ENCODE peak calls at places on chromosome 9, in five cellular contexts. F, H, Y, U and P are unnamed samples.
A peak's percentile ranks its signal among the peaks of the same experiment; 100 is the strongest.

GRCh38 chr9:135253305-135254004 is 166.0 kb downstream of the OLFM1 start:
- DNase-seq in F (peak; percentile 51), Y (no peak), H (peak; percentile 80), U (peak; percentile 37), P (no peak)

GRCh38 chr9:38309324-38310195 is 82.9 kb upstream of the ALDH1B1 start:
- DNase-seq in F (no peak), Y (peak; percentile 22), U (no peak), H (no peak), P (no peak)

GRCh38 chr9:77475641-77476473 is 172.3 kb downstream of the GNA14 start:
- DNase-seq in U (no peak), H (no peak), F (no peak), Y (peak; percentile 70), P (no peak)

GRCh38 chr9:118522093-118523028 is 818.2 kb downstream of the TLR4 start:
- DNase-seq in H (peak; percentile 90), U (no peak), Y (peak; percentile 37), F (peak; percentile 64), P (peak; percentile 23)

GRCh38 chr9:121992571-121993212 is 100.4 kb downstream of the TTLL11 start:
- DNase-seq in H (peak; percentile 55), U (no peak), Y (peak; percentile 84), F (peak; percentile 51), P (peak; percentile 49)

GRCh38 chr9:114097613-114098020 is 1.5 kb downstream of the KIF12 start:
- DNase-seq in F (no peak), H (no peak), Y (peak; percentile 58), U (peak; percentile 69), P (no peak)

GRCh38 chr9:95003694-95004451 is 277.4 kb downstream of the AOPEP start:
- DNase-seq in F (peak; percentile 61), Y (peak; percentile 61), U (peak; percentile 75), H (peak; percentile 63), P (peak; percentile 66)

GRCh38 chr9:123999668-124000067 is 11.9 kb upstream of the LHX2 start:
- DNase-seq in H (no peak), U (no peak), Y (no peak), F (peak; percentile 60), P (no peak)

GRCh38 chr9:93295031-93295430 is 111.1 kb downstream of the WNK2 start:
- DNase-seq in H (peak; percentile 29), F (no peak), U (no peak), Y (peak; percentile 19), P (no peak)

GRCh38 chr9:113934826-113935676 is 58.9 kb downstream of the ZNF618 start:
- DNase-seq in Y (no peak), F (no peak), U (no peak), H (peak; percentile 27), P (no peak)

GRCh38 chr9:124308606-124309310 is 51.0 kb downstream of the NEK6 start:
- DNase-seq in Y (no peak), H (no peak), F (no peak), U (no peak), P (no peak)

GRCh38 chr9:138077898-138078540 is 200.4 kb downstream of the CACNA1B start:
- DNase-seq in F (no peak), Y (no peak), H (no peak), U (no peak), P (no peak)

GRCh38 chr9:6590772-6591384 is 54.7 kb downstream of the GLDC start:
- DNase-seq in Y (no peak), U (no peak), F (no peak), H (no peak), P (no peak)

DNA sequence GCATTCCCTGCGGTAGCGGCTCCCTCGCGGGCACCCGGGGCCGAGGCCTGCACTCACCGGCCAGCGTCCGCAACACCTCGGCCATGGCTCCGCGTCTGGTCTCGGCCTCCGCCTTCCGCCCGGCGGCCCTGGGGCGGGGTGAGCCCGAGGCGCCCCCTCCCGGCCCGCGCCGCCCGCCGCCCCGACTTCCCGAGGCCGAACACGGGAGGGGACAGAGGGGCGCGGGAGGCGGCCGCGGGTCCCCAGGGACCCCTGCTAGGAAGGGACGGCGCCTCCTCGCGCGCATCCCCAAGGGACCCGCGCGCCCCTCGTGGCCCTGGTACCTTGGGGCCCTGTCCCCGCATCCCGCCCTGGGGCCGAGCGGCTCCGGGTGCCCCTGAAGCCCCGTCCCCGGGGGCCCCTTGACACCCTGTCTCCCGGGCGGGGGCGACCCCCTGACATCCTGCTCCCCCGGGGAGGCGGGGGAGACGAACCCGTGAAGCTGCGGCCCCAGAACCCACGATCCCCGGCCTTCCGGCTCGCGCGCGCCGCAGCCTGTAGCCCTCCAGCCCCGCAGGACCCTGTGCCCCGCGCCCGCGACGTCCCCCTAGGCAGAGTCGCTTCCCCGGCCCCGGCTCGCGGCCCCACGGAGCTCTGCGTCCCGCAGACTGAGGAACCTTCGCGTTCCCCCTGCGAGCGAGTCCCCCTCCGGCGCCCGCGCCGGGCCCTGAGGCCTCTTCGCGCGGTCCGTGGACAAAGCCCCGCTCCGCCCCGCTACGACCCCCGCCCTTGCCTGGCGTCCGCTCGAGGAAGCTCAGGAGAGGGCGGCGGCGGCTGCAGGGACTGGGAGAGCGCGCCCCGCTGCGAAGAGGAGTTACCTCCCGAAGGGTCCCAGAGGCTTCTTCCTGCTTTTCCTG is at the start of gene ABO:
- DNase-seq in U (no peak), H (no peak), Y (no peak), F (peak; percentile 67), P (peak; percentile 57)
- TF ChIP-seq CTCF in U (peak; percentile 38), H (peak; percentile 40), Y (no peak), F (no peak), P (peak; percentile 59)

GRCh38 chr9:16653491-16654407 is 216.7 kb downstream of the BNC2 start:
- DNase-seq in H (no peak), F (peak; percentile 47), U (no peak), Y (no peak), P (no peak)
- TF ChIP-seq CTCF in H (no peak), F (no peak), U (no peak), Y (no peak), P (no peak)

GRCh38 chr9:136829412-136829811 is 12.9 kb upstream of the AJM1 start:
- DNase-seq in Y (no peak), U (no peak), F (no peak), H (no peak), P (peak; percentile 6)

GRCh38 chr9:136826703-136827582 is 15.3 kb upstream of the AJM1 start:
- DNase-seq in H (no peak), Y (no peak), F (no peak), U (peak; percentile 32), P (no peak)

GRCh38 chr9:136828474-136829140 is 13.7 kb upstream of the AJM1 start:
- DNase-seq in H (no peak), F (no peak), Y (no peak), U (no peak), P (peak; percentile 4)

GRCh38 chr9:136826188-136826541 is 16.1 kb upstream of the AJM1 start:
- DNase-seq in U (no peak), Y (no peak), H (no peak), F (no peak), P (no peak)

GRCh38 chr9:136827794-136828473 is 14.3 kb upstream of the AJM1 start:
- DNase-seq in H (no peak), Y (no peak), F (no peak), U (no peak), P (peak; percentile 7)
- TF ChIP-seq CTCF in H (no peak), Y (no peak), F (no peak), U (no peak), P (no peak)

GRCh38 chr9:131676431-131676972 is 63.4 kb downstream of the RAPGEF1 start:
- DNase-seq in U (no peak), Y (no peak), H (no peak), F (no peak), P (no peak)

GRCh38 chr9:131679261-131680020 is 60.4 kb downstream of the RAPGEF1 start:
- DNase-seq in F (no peak), Y (no peak), U (no peak), H (no peak), P (no peak)

GRCh38 chr9:131677051-131677444 is 62.8 kb downstream of the RAPGEF1 start:
- DNase-seq in H (no peak), Y (peak; percentile 44), F (no peak), U (no peak), P (no peak)

GRCh38 chr9:131677445-131678180 is 62.3 kb downstream of the RAPGEF1 start:
- DNase-seq in H (no peak), Y (peak; percentile 64), F (no peak), U (no peak), P (no peak)

GRCh38 chr9:131678499-131679111 is 61.3 kb downstream of the RAPGEF1 start:
- DNase-seq in F (no peak), H (no peak), U (peak; percentile 86), Y (peak; percentile 88), P (peak; percentile 69)
- TF ChIP-seq CTCF in F (no peak), H (no peak), U (no peak), Y (no peak), P (no peak)

GRCh38 chr9:127976498-127976897 is 4.3 kb downstream of the EEIG1 start:
- DNase-seq in Y (no peak), F (no peak), H (no peak), U (peak; percentile 90), P (no peak)
- TF ChIP-seq CTCF in Y (no peak), F (no peak), H (no peak), U (no peak), P (no peak)

GRCh38 chr9:97740848-97741821 is 44.0 kb upstream of the XPA start:
- DNase-seq in F (peak; percentile 75), H (peak; percentile 92), Y (peak; percentile 61), U (peak; percentile 50), P (peak; percentile 65)
- TF ChIP-seq CTCF in F (no peak), H (peak; percentile 44), Y (peak; percentile 15), U (no peak), P (peak; percentile 47)

GRCh38 chr9:36623280-36623679 is 50.6 kb downstream of the MELK start:
- DNase-seq in H (no peak), F (no peak), Y (peak; percentile 25), U (no peak), P (no peak)
- TF ChIP-seq CTCF in H (no peak), F (no peak), Y (no peak), U (no peak), P (no peak)

DNA sequence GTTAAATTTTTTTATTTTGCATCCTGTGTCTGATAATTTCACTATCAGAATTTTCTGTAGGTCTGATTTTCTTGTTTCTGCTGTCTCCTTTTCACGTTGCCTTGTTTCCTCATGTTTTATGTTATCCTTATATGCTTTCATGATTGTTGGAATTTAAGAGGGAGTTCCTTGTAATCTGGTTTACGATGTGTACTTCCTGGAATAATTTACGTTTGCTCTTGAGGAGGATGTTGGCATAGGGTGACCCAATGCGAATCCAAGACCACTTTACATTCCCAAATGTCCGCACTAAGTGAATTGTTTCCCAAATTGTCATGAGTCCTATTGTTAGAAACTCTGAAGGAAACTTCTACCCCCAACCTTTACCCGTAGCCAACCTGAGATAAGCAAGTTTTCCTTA is 80.3 kb downstream of the ADAMTSL1 start:
- DNase-seq in F (no peak), Y (no peak), U (no peak), H (no peak), P (no peak)
- TF ChIP-seq CTCF in F (no peak), Y (no peak), U (no peak), H (no peak), P (no peak)